ENCODE peak calls at places on chromosomes 1 and 21, in four cellular contexts. O is mucosa of descending colon, W is thoracic aorta, S is Calu3. K is an unnamed sample.

GRCh38 chr1:229409616-229410369 is 24.1 kb downstream of the ACTA1 start:
- DNase-seq in W (no peak), S (no peak), O (no peak), K (no peak)

GRCh38 chr1:236850580-236850979 is 55.5 kb downstream of the MTR start:
- DNase-seq in S (no peak), W (no peak), O (no peak), K (no peak)

GRCh38 chr1:175313672-175314225 is 121.2 kb upstream of the KIAA0040 start:
- DNase-seq in W (no peak), O (no peak), S (peak), K (no peak)

GRCh38 chr1:181675091-181675490 is 191.8 kb downstream of the CACNA1E start:
- DNase-seq in W (no peak), O (no peak), S (no peak), K (no peak)

GRCh38 chr21:37462087-37462861 is 95.7 kb downstream of the DYRK1A start:
- DNase-seq in S (no peak), W (no peak), O (no peak), K (no peak)

GRCh38 chr1:232221790-232222499 is 408.0 kb downstream of the SIPA1L2 start:
- DNase-seq in S (no peak), O (no peak), W (no peak), K (no peak)

GRCh38 chr1:152517237-152517811 is 3.0 kb downstream of the CRCT1 start:
- DNase-seq in S (peak), O (no peak), W (no peak), K (no peak)

GRCh38 chr1:165143437-165144065 is 213.0 kb downstream of the LMX1A start:
- DNase-seq in W (no peak), O (peak), S (peak), K (no peak)

GRCh38 chr1:45246760-45247159 is 40.4 kb upstream of the ZSWIM5 start:
- DNase-seq in O (no peak), S (no peak), W (no peak), K (peak)

DNA sequence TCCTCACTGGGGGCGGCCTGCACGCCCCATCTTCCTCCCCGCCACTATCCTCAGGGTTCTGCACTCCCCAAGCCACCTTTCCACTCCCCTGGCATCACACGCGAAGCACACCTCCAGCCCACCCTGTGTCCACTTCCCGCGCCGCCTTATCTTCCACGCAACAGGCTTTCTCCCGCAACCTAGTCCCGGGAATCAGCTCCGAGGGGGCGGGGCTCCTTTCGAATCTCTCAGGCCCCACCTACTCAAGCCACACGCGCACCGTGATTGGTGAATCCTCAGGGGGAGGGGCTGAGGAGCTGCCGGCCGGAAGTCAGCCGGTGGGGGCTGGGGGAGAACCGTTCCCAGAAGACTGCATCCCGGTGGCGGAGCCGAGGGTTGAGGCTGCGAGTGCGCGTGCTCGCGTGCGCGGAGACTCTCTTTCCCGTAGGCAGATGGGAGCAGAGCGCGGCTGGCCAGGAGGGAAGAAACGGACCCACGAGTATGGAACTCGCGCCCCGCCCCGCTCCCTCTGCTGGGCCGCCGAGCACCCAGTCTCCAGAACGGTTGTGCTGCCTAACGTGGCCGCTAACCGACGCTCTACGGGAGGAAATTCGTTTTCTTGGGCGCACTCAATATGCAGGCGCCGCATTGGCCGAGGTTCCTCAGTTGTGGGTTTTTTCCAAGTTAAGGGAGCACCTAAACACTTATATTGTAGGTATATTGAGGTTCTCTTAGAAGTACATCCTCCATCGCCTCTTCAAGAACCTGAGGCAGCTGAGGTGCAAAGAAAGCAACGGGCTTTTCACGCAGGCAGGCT is at the start of gene PSRC1:
- DNase-seq in W (peak), O (peak), S (peak), K (peak)
- TF ChIP-seq CTCF in W (peak), O (peak), S (no peak), K (peak)

DNA sequence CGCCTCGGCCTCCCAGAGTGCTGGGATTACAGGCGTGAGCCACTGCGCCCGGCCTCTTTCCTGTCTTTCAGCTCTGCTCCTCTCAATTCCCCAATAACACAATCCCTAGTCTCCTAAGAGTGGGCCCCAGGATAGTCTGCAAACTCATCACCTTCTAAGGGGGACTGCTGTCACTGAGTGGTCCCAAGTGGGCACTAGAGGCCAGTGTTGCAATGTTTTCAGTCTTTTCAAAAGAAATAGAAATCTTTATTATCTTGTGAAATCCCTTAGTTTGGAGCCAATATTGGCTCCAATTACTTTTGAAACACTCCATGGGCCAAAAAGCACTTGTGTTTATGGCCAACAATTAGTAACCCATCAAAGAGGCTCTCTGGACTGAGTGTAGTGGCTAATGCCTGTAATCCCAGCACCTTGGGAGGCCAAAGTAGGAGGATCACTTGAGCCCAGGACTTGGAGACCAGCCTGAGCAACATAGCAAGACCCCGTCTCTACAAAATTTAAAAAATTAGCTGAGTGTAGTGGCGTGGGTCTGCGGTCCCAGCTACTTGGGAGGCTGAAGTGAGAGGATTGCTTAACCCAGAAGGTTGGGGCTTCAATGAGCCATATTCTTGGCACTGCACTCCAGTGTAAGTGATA is 28.6 kb upstream of the ZNF697 start:
- DNase-seq in W (no peak), S (no peak), O (no peak), K (no peak)
- TF ChIP-seq CTCF in W (no peak), S (no peak), O (no peak), K (peak)

DNA sequence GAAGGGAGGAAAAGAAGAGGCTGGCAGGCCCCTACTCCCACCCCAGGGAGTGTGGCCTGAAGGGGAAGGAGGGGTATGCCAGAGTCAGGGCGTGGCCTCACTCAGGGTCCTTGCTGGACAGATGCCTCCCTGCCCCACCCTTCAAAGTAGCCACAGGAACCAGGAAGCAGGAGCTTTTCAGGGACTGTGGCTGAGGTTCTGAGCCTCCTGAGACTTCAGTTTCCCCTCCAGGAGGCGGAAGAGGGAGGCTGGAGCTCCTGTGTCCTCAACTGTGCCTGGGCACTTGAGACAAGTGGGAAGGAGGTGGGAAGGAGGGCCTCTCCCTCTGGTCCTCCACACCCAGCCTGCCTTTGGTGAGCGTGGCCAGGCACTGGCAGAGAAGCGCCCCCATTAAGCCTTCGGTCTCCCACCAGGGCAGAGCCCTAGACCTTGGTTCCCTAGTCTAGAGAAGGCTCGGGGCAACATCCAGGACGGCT is 5.3 kb downstream of the CELSR2 start:
- DNase-seq in O (no peak), W (no peak), S (no peak), K (no peak)
- TF ChIP-seq CTCF in O (no peak), W (no peak), S (no peak), K (no peak)

DNA sequence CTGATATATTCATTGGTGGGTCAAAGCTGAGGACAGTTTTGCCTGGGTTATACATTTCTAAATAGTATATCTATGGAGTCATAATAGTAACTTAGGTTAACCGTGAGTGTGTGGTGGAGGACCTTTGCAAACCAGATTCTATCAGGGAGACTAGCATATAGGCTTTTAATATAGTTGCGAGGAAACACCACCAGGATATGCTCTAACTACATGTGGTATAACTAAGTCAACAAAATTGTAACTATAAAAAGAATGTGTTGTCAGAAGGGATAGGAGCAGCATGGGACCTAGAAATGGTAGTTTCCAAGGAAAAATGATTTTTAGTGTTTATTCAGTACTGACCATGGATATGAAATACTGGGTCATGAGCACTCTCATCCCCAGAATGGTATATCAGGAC is 338.1 kb downstream of the TGFB2 start:
- DNase-seq in W (no peak), S (no peak), O (no peak), K (no peak)
- TF ChIP-seq CTCF in W (no peak), S (no peak), O (no peak), K (no peak)

GRCh38 chr21:39923441-39923840 is 56.2 kb downstream of the PCP4 start:
- DNase-seq in S (no peak), W (no peak), O (no peak), K (no peak)

GRCh38 chr21:39927304-39927886 is 60.2 kb downstream of the PCP4 start:
- DNase-seq in O (no peak), S (no peak), W (no peak), K (no peak)

GRCh38 chr21:39924577-39925308 is 57.5 kb downstream of the PCP4 start:
- DNase-seq in O (no peak), W (no peak), S (peak), K (no peak)
- TF ChIP-seq CTCF in O (no peak), W (no peak), S (no peak), K (no peak)

DNA sequence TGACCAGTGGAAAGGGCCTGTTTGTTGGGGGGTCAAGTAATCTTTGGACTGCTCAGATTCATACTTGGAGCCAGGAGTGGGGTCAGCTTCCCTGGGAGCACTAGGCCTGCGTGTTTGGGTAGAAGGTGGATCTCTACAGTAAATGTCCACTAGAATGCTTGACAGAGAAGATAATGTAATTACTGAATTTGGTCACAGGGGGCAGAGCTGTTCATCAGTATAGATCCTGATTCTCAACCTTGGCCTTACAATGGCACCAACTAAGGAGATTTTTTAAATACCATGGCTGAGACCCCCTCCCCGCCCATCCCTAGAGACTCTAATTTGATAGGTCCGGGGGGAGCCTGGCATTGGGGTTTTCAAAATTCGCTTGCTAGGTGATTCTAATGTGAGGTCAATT is 217.5 kb upstream of the PLXNA2 start:
- DNase-seq in W (no peak), O (no peak), S (no peak), K (no peak)
- TF ChIP-seq CTCF in W (no peak), O (no peak), S (peak), K (peak)

K was measured in AG09319.